ENCODE peak calls at places on chromosomes 2 and 18, in nine cellular contexts. One of them, this sample, is unnamed.
A peak's percentile ranks its signal among the peaks of the same experiment; 100 is the strongest.

GRCh38 chr18:76524900-76525698 is 30.1 kb upstream of the ZNF516 start:
- DNase-seq in fibroblast of lung: peak; percentile 85
- DNase-seq in skeletal muscle cell: peak; percentile 12
- DNase-seq in SHP77: peak; percentile 96
- DNase-seq in bronchial epithelial cell: peak; percentile 55
- DNase-seq in activated CD4-positive, CD25-positive, alpha-beta regulatory T cell treated with anti-CD3 and anti-CD28 coated beads, Interleukin-2, amount 50 U/mL, for 72 hours: no peak
- DNase-seq in colonic mucosa: no peak
- DNase-seq in thoracic aorta: no peak
- DNase-seq in activated naive CD4-positive, alpha-beta T cell: no peak
- DNase-seq in this sample: peak; percentile 38

GRCh38 chr2:2507471-2507997 is 176.5 kb upstream of the MYT1L start:
- DNase-seq in fibroblast of lung: no peak
- DNase-seq in skeletal muscle cell: no peak
- DNase-seq in SHP77: no peak
- DNase-seq in bronchial epithelial cell: no peak
- DNase-seq in activated CD4-positive, CD25-positive, alpha-beta regulatory T cell treated with anti-CD3 and anti-CD28 coated beads, Interleukin-2, amount 50 U/mL, for 72 hours: no peak
- DNase-seq in colonic mucosa: no peak
- DNase-seq in thoracic aorta: no peak
- DNase-seq in activated naive CD4-positive, alpha-beta T cell: no peak
- DNase-seq in this sample: no peak

GRCh38 chr2:120470041-120470716 is 124.2 kb downstream of the INHBB start:
- DNase-seq in fibroblast of lung: peak; percentile 97
- DNase-seq in skeletal muscle cell: peak; percentile 91
- DNase-seq in SHP77: peak; percentile 22
- DNase-seq in bronchial epithelial cell: peak; percentile 89
- DNase-seq in activated CD4-positive, CD25-positive, alpha-beta regulatory T cell treated with anti-CD3 and anti-CD28 coated beads, Interleukin-2, amount 50 U/mL, for 72 hours: no peak
- DNase-seq in colonic mucosa: peak; percentile 53
- DNase-seq in thoracic aorta: peak; percentile 69
- DNase-seq in activated naive CD4-positive, alpha-beta T cell: no peak
- DNase-seq in this sample: peak; percentile 24

GRCh38 chr2:50720695-50721314 is 311.1 kb downstream of the NRXN1 start:
- DNase-seq in fibroblast of lung: no peak
- DNase-seq in skeletal muscle cell: no peak
- DNase-seq in SHP77: peak; percentile 42
- DNase-seq in bronchial epithelial cell: no peak
- DNase-seq in activated CD4-positive, CD25-positive, alpha-beta regulatory T cell treated with anti-CD3 and anti-CD28 coated beads, Interleukin-2, amount 50 U/mL, for 72 hours: no peak
- DNase-seq in colonic mucosa: no peak
- DNase-seq in thoracic aorta: no peak
- DNase-seq in activated naive CD4-positive, alpha-beta T cell: no peak
- DNase-seq in this sample: no peak

GRCh38 chr2:78907089-78907488 is 118.4 kb upstream of the REG3G start:
- DNase-seq in fibroblast of lung: no peak
- DNase-seq in skeletal muscle cell: no peak
- DNase-seq in SHP77: no peak
- DNase-seq in bronchial epithelial cell: no peak
- DNase-seq in activated CD4-positive, CD25-positive, alpha-beta regulatory T cell treated with anti-CD3 and anti-CD28 coated beads, Interleukin-2, amount 50 U/mL, for 72 hours: no peak
- DNase-seq in colonic mucosa: no peak
- DNase-seq in thoracic aorta: no peak
- DNase-seq in activated naive CD4-positive, alpha-beta T cell: no peak
- DNase-seq in this sample: no peak

GRCh38 chr2:198641161-198641560 is 816.6 kb downstream of the SATB2 start:
- DNase-seq in fibroblast of lung: peak; percentile 21
- DNase-seq in skeletal muscle cell: no peak
- DNase-seq in SHP77: no peak
- DNase-seq in bronchial epithelial cell: no peak
- DNase-seq in activated CD4-positive, CD25-positive, alpha-beta regulatory T cell treated with anti-CD3 and anti-CD28 coated beads, Interleukin-2, amount 50 U/mL, for 72 hours: no peak
- DNase-seq in colonic mucosa: no peak
- DNase-seq in thoracic aorta: no peak
- DNase-seq in activated naive CD4-positive, alpha-beta T cell: no peak
- DNase-seq in this sample: no peak

GRCh38 chr18:79529991-79530390 is 134.3 kb downstream of the NFATC1 start:
- DNase-seq in fibroblast of lung: no peak
- DNase-seq in skeletal muscle cell: no peak
- DNase-seq in SHP77: no peak
- DNase-seq in bronchial epithelial cell: no peak
- DNase-seq in activated CD4-positive, CD25-positive, alpha-beta regulatory T cell treated with anti-CD3 and anti-CD28 coated beads, Interleukin-2, amount 50 U/mL, for 72 hours: peak; percentile 26
- DNase-seq in colonic mucosa: no peak
- DNase-seq in thoracic aorta: no peak
- DNase-seq in activated naive CD4-positive, alpha-beta T cell: no peak
- DNase-seq in this sample: no peak

GRCh38 chr2:167140767-167141166 is 252.5 kb downstream of the XIRP2 start:
- DNase-seq in fibroblast of lung: peak; percentile 97
- DNase-seq in skeletal muscle cell: peak; percentile 91
- DNase-seq in SHP77: peak; percentile 3
- DNase-seq in bronchial epithelial cell: peak; percentile 99
- DNase-seq in activated CD4-positive, CD25-positive, alpha-beta regulatory T cell treated with anti-CD3 and anti-CD28 coated beads, Interleukin-2, amount 50 U/mL, for 72 hours: no peak
- DNase-seq in colonic mucosa: no peak
- DNase-seq in thoracic aorta: peak; percentile 34
- DNase-seq in activated naive CD4-positive, alpha-beta T cell: no peak
- DNase-seq in this sample: peak; percentile 100

GRCh38 chr2:238865744-238866355 is 18.0 kb downstream of the TWIST2 start:
- DNase-seq in fibroblast of lung: no peak
- DNase-seq in skeletal muscle cell: no peak
- DNase-seq in SHP77: no peak
- DNase-seq in bronchial epithelial cell: no peak
- DNase-seq in activated CD4-positive, CD25-positive, alpha-beta regulatory T cell treated with anti-CD3 and anti-CD28 coated beads, Interleukin-2, amount 50 U/mL, for 72 hours: no peak
- DNase-seq in colonic mucosa: no peak
- DNase-seq in thoracic aorta: no peak
- DNase-seq in activated naive CD4-positive, alpha-beta T cell: no peak
- DNase-seq in this sample: no peak

GRCh38 chr18:28689591-28689990 is 512.7 kb upstream of the CDH2 start:
- DNase-seq in fibroblast of lung: no peak
- DNase-seq in skeletal muscle cell: no peak
- DNase-seq in SHP77: no peak
- DNase-seq in bronchial epithelial cell: no peak
- DNase-seq in activated CD4-positive, CD25-positive, alpha-beta regulatory T cell treated with anti-CD3 and anti-CD28 coated beads, Interleukin-2, amount 50 U/mL, for 72 hours: no peak
- DNase-seq in colonic mucosa: no peak
- DNase-seq in thoracic aorta: no peak
- DNase-seq in activated naive CD4-positive, alpha-beta T cell: no peak
- DNase-seq in this sample: no peak

GRCh38 chr2:7825591-7826312 is 856.1 kb upstream of the ID2 start:
- DNase-seq in fibroblast of lung: no peak
- DNase-seq in skeletal muscle cell: no peak
- DNase-seq in SHP77: no peak
- DNase-seq in bronchial epithelial cell: peak; percentile 97
- DNase-seq in activated CD4-positive, CD25-positive, alpha-beta regulatory T cell treated with anti-CD3 and anti-CD28 coated beads, Interleukin-2, amount 50 U/mL, for 72 hours: no peak
- DNase-seq in colonic mucosa: no peak
- DNase-seq in thoracic aorta: no peak
- DNase-seq in activated naive CD4-positive, alpha-beta T cell: no peak
- DNase-seq in this sample: peak; percentile 8

GRCh38 chr2:17594533-17595391 is 54.3 kb downstream of the VSNL1 start:
- DNase-seq in fibroblast of lung: peak; percentile 48
- DNase-seq in skeletal muscle cell: no peak
- DNase-seq in SHP77: no peak
- DNase-seq in bronchial epithelial cell: no peak
- DNase-seq in activated CD4-positive, CD25-positive, alpha-beta regulatory T cell treated with anti-CD3 and anti-CD28 coated beads, Interleukin-2, amount 50 U/mL, for 72 hours: no peak
- DNase-seq in colonic mucosa: no peak
- DNase-seq in thoracic aorta: no peak
- DNase-seq in activated naive CD4-positive, alpha-beta T cell: no peak
- DNase-seq in this sample: peak; percentile 9

GRCh38 chr18:3983351-3983969 is 471.6 kb downstream of the DLGAP1 start:
- DNase-seq in fibroblast of lung: peak; percentile 81
- DNase-seq in skeletal muscle cell: peak; percentile 85
- DNase-seq in SHP77: no peak
- DNase-seq in bronchial epithelial cell: peak; percentile 98
- DNase-seq in activated CD4-positive, CD25-positive, alpha-beta regulatory T cell treated with anti-CD3 and anti-CD28 coated beads, Interleukin-2, amount 50 U/mL, for 72 hours: no peak
- DNase-seq in colonic mucosa: no peak
- DNase-seq in thoracic aorta: no peak
- DNase-seq in activated naive CD4-positive, alpha-beta T cell: no peak
- DNase-seq in this sample: peak; percentile 29

GRCh38 chr18:40056085-40056484 is 1898.9 kb upstream of the PIK3C3 start:
- DNase-seq in fibroblast of lung: peak; percentile 5
- DNase-seq in skeletal muscle cell: peak; percentile 53
- DNase-seq in SHP77: no peak
- DNase-seq in bronchial epithelial cell: no peak
- DNase-seq in activated CD4-positive, CD25-positive, alpha-beta regulatory T cell treated with anti-CD3 and anti-CD28 coated beads, Interleukin-2, amount 50 U/mL, for 72 hours: no peak
- DNase-seq in colonic mucosa: no peak
- DNase-seq in thoracic aorta: no peak
- DNase-seq in activated naive CD4-positive, alpha-beta T cell: no peak
- DNase-seq in this sample: no peak

GRCh38 chr2:191311627-191312026 is 66.4 kb downstream of the MYO1B start:
- DNase-seq in fibroblast of lung: peak; percentile 66
- DNase-seq in skeletal muscle cell: peak; percentile 57
- DNase-seq in SHP77: no peak
- DNase-seq in bronchial epithelial cell: peak; percentile 98
- DNase-seq in activated CD4-positive, CD25-positive, alpha-beta regulatory T cell treated with anti-CD3 and anti-CD28 coated beads, Interleukin-2, amount 50 U/mL, for 72 hours: no peak
- DNase-seq in colonic mucosa: peak; percentile 49
- DNase-seq in thoracic aorta: no peak
- DNase-seq in activated naive CD4-positive, alpha-beta T cell: no peak
- DNase-seq in this sample: peak; percentile 51

GRCh38 chr2:239132156-239132709 is 268.6 kb downstream of the HDAC4 start:
- DNase-seq in fibroblast of lung: no peak
- DNase-seq in skeletal muscle cell: no peak
- DNase-seq in SHP77: no peak
- DNase-seq in bronchial epithelial cell: no peak
- DNase-seq in activated CD4-positive, CD25-positive, alpha-beta regulatory T cell treated with anti-CD3 and anti-CD28 coated beads, Interleukin-2, amount 50 U/mL, for 72 hours: no peak
- DNase-seq in colonic mucosa: no peak
- DNase-seq in thoracic aorta: no peak
- DNase-seq in activated naive CD4-positive, alpha-beta T cell: no peak
- DNase-seq in this sample: no peak

GRCh38 chr18:78525364-78526111 is 454.1 kb upstream of the SALL3 start:
- DNase-seq in fibroblast of lung: no peak
- DNase-seq in skeletal muscle cell: no peak
- DNase-seq in SHP77: no peak
- DNase-seq in bronchial epithelial cell: no peak
- DNase-seq in activated CD4-positive, CD25-positive, alpha-beta regulatory T cell treated with anti-CD3 and anti-CD28 coated beads, Interleukin-2, amount 50 U/mL, for 72 hours: no peak
- DNase-seq in colonic mucosa: no peak
- DNase-seq in thoracic aorta: no peak
- DNase-seq in activated naive CD4-positive, alpha-beta T cell: no peak
- DNase-seq in this sample: no peak

GRCh38 chr18:1760901-1761300 is 810.4 kb downstream of the METTL4 start:
- DNase-seq in fibroblast of lung: no peak
- DNase-seq in skeletal muscle cell: no peak
- DNase-seq in SHP77: no peak
- DNase-seq in bronchial epithelial cell: peak; percentile 5
- DNase-seq in activated CD4-positive, CD25-positive, alpha-beta regulatory T cell treated with anti-CD3 and anti-CD28 coated beads, Interleukin-2, amount 50 U/mL, for 72 hours: no peak
- DNase-seq in colonic mucosa: no peak
- DNase-seq in thoracic aorta: no peak
- DNase-seq in activated naive CD4-positive, alpha-beta T cell: no peak
- DNase-seq in this sample: no peak

GRCh38 chr2:173963323-173963816 is 1.8 kb downstream of the SP3 start:
- DNase-seq in fibroblast of lung: peak; percentile 83
- DNase-seq in skeletal muscle cell: no peak
- DNase-seq in SHP77: peak; percentile 47
- DNase-seq in bronchial epithelial cell: peak; percentile 67
- DNase-seq in activated CD4-positive, CD25-positive, alpha-beta regulatory T cell treated with anti-CD3 and anti-CD28 coated beads, Interleukin-2, amount 50 U/mL, for 72 hours: no peak
- DNase-seq in colonic mucosa: peak; percentile 61
- DNase-seq in thoracic aorta: no peak
- DNase-seq in activated naive CD4-positive, alpha-beta T cell: peak; percentile 27
- DNase-seq in this sample: no peak

GRCh38 chr18:44715245-44715644 is 34.6 kb downstream of the SETBP1 start:
- DNase-seq in fibroblast of lung: peak; percentile 52
- DNase-seq in skeletal muscle cell: no peak
- DNase-seq in SHP77: no peak
- DNase-seq in bronchial epithelial cell: peak; percentile 44
- DNase-seq in activated CD4-positive, CD25-positive, alpha-beta regulatory T cell treated with anti-CD3 and anti-CD28 coated beads, Interleukin-2, amount 50 U/mL, for 72 hours: no peak
- DNase-seq in colonic mucosa: no peak
- DNase-seq in thoracic aorta: no peak
- DNase-seq in activated naive CD4-positive, alpha-beta T cell: no peak
- DNase-seq in this sample: no peak

GRCh38 chr2:148876190-148876588 is 1.2 kb downstream of the KIF5C start:
- DNase-seq in fibroblast of lung: no peak
- DNase-seq in skeletal muscle cell: no peak
- DNase-seq in SHP77: peak; percentile 2
- DNase-seq in bronchial epithelial cell: no peak
- DNase-seq in activated CD4-positive, CD25-positive, alpha-beta regulatory T cell treated with anti-CD3 and anti-CD28 coated beads, Interleukin-2, amount 50 U/mL, for 72 hours: peak; percentile 36
- DNase-seq in colonic mucosa: no peak
- DNase-seq in thoracic aorta: no peak
- DNase-seq in activated naive CD4-positive, alpha-beta T cell: no peak
- DNase-seq in this sample: no peak

GRCh38 chr2:118853129-118853640 is 5.7 kb upstream of the EN1 start:
- DNase-seq in fibroblast of lung: no peak
- DNase-seq in skeletal muscle cell: no peak
- DNase-seq in SHP77: no peak
- DNase-seq in bronchial epithelial cell: no peak
- DNase-seq in activated CD4-positive, CD25-positive, alpha-beta regulatory T cell treated with anti-CD3 and anti-CD28 coated beads, Interleukin-2, amount 50 U/mL, for 72 hours: no peak
- DNase-seq in colonic mucosa: no peak
- DNase-seq in thoracic aorta: no peak
- DNase-seq in activated naive CD4-positive, alpha-beta T cell: no peak
- DNase-seq in this sample: no peak

GRCh38 chr18:68085251-68085650 is 568.7 kb upstream of the DSEL start:
- DNase-seq in fibroblast of lung: no peak
- DNase-seq in skeletal muscle cell: no peak
- DNase-seq in SHP77: no peak
- DNase-seq in bronchial epithelial cell: no peak
- DNase-seq in activated CD4-positive, CD25-positive, alpha-beta regulatory T cell treated with anti-CD3 and anti-CD28 coated beads, Interleukin-2, amount 50 U/mL, for 72 hours: no peak
- DNase-seq in colonic mucosa: no peak
- DNase-seq in thoracic aorta: no peak
- DNase-seq in activated naive CD4-positive, alpha-beta T cell: no peak
- DNase-seq in this sample: no peak

GRCh38 chr2:154875999-154876398 is 177.5 kb downstream of the KCNJ3 start:
- DNase-seq in fibroblast of lung: no peak
- DNase-seq in skeletal muscle cell: no peak
- DNase-seq in SHP77: no peak
- DNase-seq in bronchial epithelial cell: no peak
- DNase-seq in activated CD4-positive, CD25-positive, alpha-beta regulatory T cell treated with anti-CD3 and anti-CD28 coated beads, Interleukin-2, amount 50 U/mL, for 72 hours: no peak
- DNase-seq in colonic mucosa: no peak
- DNase-seq in thoracic aorta: no peak
- DNase-seq in activated naive CD4-positive, alpha-beta T cell: no peak
- DNase-seq in this sample: no peak

GRCh38 chr2:206368933-206369569 is 74.3 kb upstream of the ADAM23 start:
- DNase-seq in fibroblast of lung: no peak
- DNase-seq in skeletal muscle cell: no peak
- DNase-seq in SHP77: no peak
- DNase-seq in bronchial epithelial cell: no peak
- DNase-seq in activated CD4-positive, CD25-positive, alpha-beta regulatory T cell treated with anti-CD3 and anti-CD28 coated beads, Interleukin-2, amount 50 U/mL, for 72 hours: no peak
- DNase-seq in colonic mucosa: no peak
- DNase-seq in thoracic aorta: no peak
- DNase-seq in activated naive CD4-positive, alpha-beta T cell: no peak
- DNase-seq in this sample: peak; percentile 59

GRCh38 chr18:39951321-39951720 is 2003.7 kb upstream of the PIK3C3 start:
- DNase-seq in fibroblast of lung: peak; percentile 27
- DNase-seq in skeletal muscle cell: no peak
- DNase-seq in SHP77: no peak
- DNase-seq in bronchial epithelial cell: peak; percentile 44
- DNase-seq in activated CD4-positive, CD25-positive, alpha-beta regulatory T cell treated with anti-CD3 and anti-CD28 coated beads, Interleukin-2, amount 50 U/mL, for 72 hours: no peak
- DNase-seq in colonic mucosa: no peak
- DNase-seq in thoracic aorta: no peak
- DNase-seq in activated naive CD4-positive, alpha-beta T cell: no peak
- DNase-seq in this sample: no peak

GRCh38 chr2:106847366-106847765 is 38.6 kb downstream of the ST6GAL2 start:
- DNase-seq in fibroblast of lung: no peak
- DNase-seq in skeletal muscle cell: no peak
- DNase-seq in SHP77: no peak
- DNase-seq in bronchial epithelial cell: no peak
- DNase-seq in activated CD4-positive, CD25-positive, alpha-beta regulatory T cell treated with anti-CD3 and anti-CD28 coated beads, Interleukin-2, amount 50 U/mL, for 72 hours: no peak
- DNase-seq in colonic mucosa: no peak
- DNase-seq in thoracic aorta: no peak
- DNase-seq in activated naive CD4-positive, alpha-beta T cell: no peak
- DNase-seq in this sample: no peak

GRCh38 chr18:59564516-59564915 is 132.7 kb downstream of the CCBE1 start:
- DNase-seq in fibroblast of lung: no peak
- DNase-seq in skeletal muscle cell: no peak
- DNase-seq in SHP77: no peak
- DNase-seq in bronchial epithelial cell: no peak
- DNase-seq in activated CD4-positive, CD25-positive, alpha-beta regulatory T cell treated with anti-CD3 and anti-CD28 coated beads, Interleukin-2, amount 50 U/mL, for 72 hours: no peak
- DNase-seq in colonic mucosa: no peak
- DNase-seq in thoracic aorta: no peak
- DNase-seq in activated naive CD4-positive, alpha-beta T cell: no peak
- DNase-seq in this sample: no peak

GRCh38 chr2:183123959-183124221 is 353 bp upstream of the NUP35 start:
- DNase-seq in fibroblast of lung: no peak
- DNase-seq in skeletal muscle cell: no peak
- DNase-seq in SHP77: no peak
- DNase-seq in bronchial epithelial cell: no peak
- DNase-seq in activated CD4-positive, CD25-positive, alpha-beta regulatory T cell treated with anti-CD3 and anti-CD28 coated beads, Interleukin-2, amount 50 U/mL, for 72 hours: no peak
- DNase-seq in colonic mucosa: no peak
- DNase-seq in thoracic aorta: no peak
- DNase-seq in activated naive CD4-positive, alpha-beta T cell: no peak
- DNase-seq in this sample: no peak

GRCh38 chr2:54871457-54872103 is 148.1 kb downstream of the EML6 start:
- DNase-seq in fibroblast of lung: peak; percentile 45
- DNase-seq in skeletal muscle cell: no peak
- DNase-seq in SHP77: peak; percentile 99
- DNase-seq in bronchial epithelial cell: peak; percentile 26
- DNase-seq in activated CD4-positive, CD25-positive, alpha-beta regulatory T cell treated with anti-CD3 and anti-CD28 coated beads, Interleukin-2, amount 50 U/mL, for 72 hours: no peak
- DNase-seq in colonic mucosa: no peak
- DNase-seq in thoracic aorta: no peak
- DNase-seq in activated naive CD4-positive, alpha-beta T cell: no peak
- DNase-seq in this sample: no peak

GRCh38 chr2:26410764-26411243 is 9.1 kb downstream of the DRC1 start:
- DNase-seq in fibroblast of lung: no peak
- DNase-seq in skeletal muscle cell: no peak
- DNase-seq in SHP77: no peak
- DNase-seq in bronchial epithelial cell: no peak
- DNase-seq in activated CD4-positive, CD25-positive, alpha-beta regulatory T cell treated with anti-CD3 and anti-CD28 coated beads, Interleukin-2, amount 50 U/mL, for 72 hours: no peak
- DNase-seq in colonic mucosa: no peak
- DNase-seq in thoracic aorta: no peak
- DNase-seq in activated naive CD4-positive, alpha-beta T cell: no peak
- DNase-seq in this sample: no peak

This sample was measured in retinal pigment epithelial cell.